ENCODE peak calls at places on chromosomes 6 and 20, in nine cellular contexts. E is pancreas, T is astrocyte of the cerebellum, N is astrocyte of the spinal cord, W is colonic mucosa, K is tibial nerve, F is uterus, C is neural progenitor cell, D is K562. J is an unnamed sample.

GRCh38 chr20:38023181-38024085 is 9.8 kb downstream of the TTI1 start:
- DNase-seq in E (no peak), T (peak), N (peak), W (no peak), K (no peak), F (no peak), C (no peak), D (no peak), J (no peak)

GRCh38 chr6:166570929-166571699 is 15.4 kb downstream of the RAMACL start:
- DNase-seq in E (no peak), T (no peak), N (no peak), W (no peak), K (no peak), F (no peak), C (no peak), D (no peak), J (no peak)

GRCh38 chr20:44041001-44041400 is 126.3 kb downstream of the TOX2 start:
- DNase-seq in E (no peak), T (no peak), N (no peak), W (no peak), K (no peak), F (no peak), C (no peak), D (no peak), J (no peak)

GRCh38 chr6:47276377-47276776 is 33.3 kb downstream of the TNFRSF21 start:
- DNase-seq in E (no peak), T (no peak), N (no peak), W (no peak), K (no peak), F (no peak), C (no peak), D (no peak), J (no peak)

GRCh38 chr6:166353507-166353906 is 11.2 kb upstream of the SFT2D1 start:
- DNase-seq in E (no peak), T (no peak), N (no peak), W (no peak), K (no peak), F (no peak), C (no peak), D (no peak), J (no peak)

GRCh38 chr6:154301086-154301625 is 55.4 kb downstream of the IPCEF1 start:
- DNase-seq in E (no peak), T (no peak), N (no peak), W (no peak), K (no peak), F (no peak), C (no peak), D (no peak), J (no peak)

GRCh38 chr20:59074456-59074855 is 31.9 kb upstream of the PRELID3B start:
- DNase-seq in E (no peak), T (no peak), N (no peak), W (no peak), K (no peak), F (no peak), C (no peak), D (no peak), J (no peak)

GRCh38 chr20:24762371-24762770 is 186.7 kb upstream of the CST7 start:
- DNase-seq in E (no peak), T (no peak), N (no peak), W (no peak), K (no peak), F (no peak), C (no peak), D (no peak), J (no peak)

GRCh38 chr6:5497896-5498578 is 236.7 kb downstream of the FARS2 start:
- DNase-seq in E (no peak), T (peak), N (peak), W (no peak), K (no peak), F (no peak), C (no peak), D (no peak), J (no peak)

GRCh38 chr20:38405132-38405531 is 30.0 kb downstream of the SNHG17 start:
- DNase-seq in E (no peak), T (no peak), N (no peak), W (no peak), K (no peak), F (no peak), C (no peak), D (no peak), J (no peak)

GRCh38 chr6:111228094-111228493 is 140.8 kb downstream of the SLC16A10 start:
- DNase-seq in E (no peak), T (no peak), N (no peak), W (no peak), K (no peak), F (no peak), C (no peak), D (no peak), J (no peak)

GRCh38 chr6:37257320-37257633 is 295 bp upstream of the TBC1D22B start:
- DNase-seq in E (no peak), T (no peak), N (no peak), W (no peak), K (no peak), F (no peak), C (no peak), D (no peak), J (no peak)

GRCh38 chr6:107666084-107666981 is 157.8 kb downstream of the SCML4 start:
- DNase-seq in E (no peak), T (no peak), N (peak), W (no peak), K (no peak), F (no peak), C (no peak), D (no peak), J (peak)

DNA sequence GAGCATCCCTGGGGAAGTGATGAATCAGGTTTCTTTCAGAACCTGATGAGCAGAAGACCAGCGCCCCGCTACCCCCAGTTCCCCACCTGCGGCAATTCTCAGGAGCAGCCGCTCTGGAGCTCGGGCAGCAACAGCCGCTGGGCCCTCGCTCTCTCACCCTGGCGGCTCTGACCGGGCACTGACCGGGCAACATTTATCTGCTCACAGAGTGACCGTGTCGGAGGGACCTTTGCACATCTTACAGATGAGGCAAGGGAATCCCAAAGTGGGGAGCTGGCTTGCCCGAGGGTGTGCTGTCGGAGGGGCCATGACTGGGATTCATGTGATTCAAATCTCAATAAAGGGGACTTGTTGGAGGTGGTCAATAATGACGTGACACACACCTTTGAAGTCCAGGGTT is 26.2 kb upstream of the KCNK16 start:
- DNase-seq in E (no peak), T (no peak), N (no peak), W (no peak), K (no peak), F (no peak), C (no peak), D (no peak), J (no peak)
- TF ChIP-seq CTCF in E (no peak), T (no peak), N (no peak), W (no peak), K (no peak), F (no peak), C (no peak), D (no peak), J (no peak)

DNA sequence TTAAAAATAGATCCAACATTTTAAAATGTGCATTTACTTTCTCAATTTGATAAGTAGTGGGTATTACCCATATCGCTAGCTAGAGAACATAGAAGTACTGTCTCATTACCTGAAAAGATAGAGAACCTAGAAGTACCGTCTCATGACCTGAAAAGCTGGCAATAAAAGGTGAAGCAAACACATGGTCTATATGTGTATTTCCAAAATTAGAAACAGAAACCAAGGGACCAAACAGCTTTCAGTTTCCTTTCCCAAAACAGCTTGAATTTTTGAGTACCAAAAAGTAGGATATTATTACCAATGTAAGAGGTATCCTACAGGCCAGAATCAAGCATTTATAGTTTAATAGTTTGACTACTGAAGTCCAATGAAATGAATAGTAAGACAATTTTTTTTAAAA is 77.3 kb downstream of the KIF13A start:
- DNase-seq in E (no peak), T (no peak), N (no peak), W (no peak), K (no peak), F (no peak), C (no peak), D (no peak), J (no peak)
- TF ChIP-seq CTCF in E (no peak), T (no peak), N (no peak), W (no peak), K (no peak), F (no peak), C (no peak), D (no peak), J (no peak)

DNA sequence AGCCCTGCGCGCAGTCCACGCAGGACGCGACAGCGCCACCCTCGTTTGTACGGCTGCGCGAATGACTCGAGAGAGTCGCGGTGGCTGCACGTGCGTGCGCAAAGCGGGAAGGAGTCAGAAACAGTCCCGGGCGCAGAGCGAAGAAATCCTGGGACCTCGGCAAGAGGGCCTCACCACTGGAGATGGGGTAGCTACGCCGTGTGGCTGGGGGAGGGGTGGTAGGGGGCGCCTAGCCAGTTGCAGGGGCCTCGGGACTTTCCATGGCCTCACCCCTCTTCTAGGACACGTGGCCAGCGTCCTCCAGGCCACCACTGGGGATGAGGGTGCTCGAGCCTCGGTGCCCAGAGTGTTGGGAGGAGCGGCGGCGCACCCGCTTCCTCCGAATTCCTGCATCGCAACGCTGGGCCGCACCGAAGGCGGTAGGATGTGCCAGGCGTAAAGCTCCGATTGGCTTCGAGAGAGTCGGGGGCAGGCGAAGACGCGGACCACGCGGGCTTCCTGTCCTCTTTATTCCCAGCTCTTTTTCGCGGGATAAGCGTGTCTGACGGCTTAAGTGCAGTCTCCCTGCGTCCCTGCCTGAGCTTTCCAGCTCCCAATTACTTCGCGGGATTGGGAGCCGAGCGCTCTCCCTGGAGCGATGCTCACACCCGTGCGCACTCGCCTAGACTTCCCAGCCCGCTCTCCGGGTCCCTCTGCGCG is 38.7 kb downstream of the NCR2 start:
- DNase-seq in E (no peak), T (no peak), N (peak), W (no peak), K (no peak), F (no peak), C (peak), D (no peak), J (no peak)
- TF ChIP-seq CTCF in E (no peak), T (no peak), N (no peak), W (no peak), K (no peak), F (no peak), C (no peak), D (no peak), J (no peak)

GRCh38 chr20:50504231-50504823 is 5.9 kb upstream of the PTPN1 start:
- DNase-seq in E (no peak), T (no peak), N (no peak), W (no peak), K (no peak), F (no peak), C (no peak), D (peak), J (no peak)
- TF ChIP-seq CTCF in E (no peak), T (peak), N (peak), W (no peak), K (no peak), F (no peak), C (peak), D (peak), J (no peak)

GRCh38 chr6:4155848-4156466 is 20.6 kb upstream of the ECI2 start:
- DNase-seq in E (peak), T (peak), N (peak), W (peak), K (peak), F (peak), C (peak), D (peak), J (peak)
- TF ChIP-seq CTCF in E (peak), T (peak), N (peak), W (peak), K (peak), F (peak), C (peak), D (peak), J (no peak)

GRCh38 chr6:138773177-138774091 is at the start of gene CCDC28A:
- DNase-seq in E (peak), T (peak), N (peak), W (peak), K (peak), F (peak), C (peak), D (peak), J (peak)
- TF ChIP-seq CTCF in E (no peak), T (no peak), N (no peak), W (no peak), K (peak), F (no peak), C (no peak), D (no peak), J (no peak)

GRCh38 chr6:152236370-152237097 is 400.6 kb downstream of the SYNE1 start:
- DNase-seq in E (no peak), T (no peak), N (no peak), W (no peak), K (no peak), F (no peak), C (no peak), D (no peak), J (no peak)

GRCh38 chr6:152229330-152229729 is 407.8 kb downstream of the SYNE1 start:
- DNase-seq in E (no peak), T (no peak), N (no peak), W (no peak), K (no peak), F (no peak), C (no peak), D (no peak), J (no peak)

GRCh38 chr6:152233547-152234320 is 403.4 kb downstream of the SYNE1 start:
- DNase-seq in E (no peak), T (no peak), N (no peak), W (no peak), K (no peak), F (no peak), C (no peak), D (no peak), J (no peak)

GRCh38 chr6:152232494-152233151 is 404.5 kb downstream of the SYNE1 start:
- DNase-seq in E (no peak), T (no peak), N (peak), W (no peak), K (peak), F (no peak), C (no peak), D (peak), J (no peak)
- TF ChIP-seq CTCF in E (no peak), T (no peak), N (no peak), W (no peak), K (no peak), F (no peak), C (no peak), D (no peak), J (no peak)

GRCh38 chr6:24940311-24940917 is 4.7 kb upstream of the RIPOR2 start:
- DNase-seq in E (no peak), T (no peak), N (no peak), W (no peak), K (no peak), F (no peak), C (no peak), D (no peak), J (no peak)

GRCh38 chr6:24945046-24945445 is 9.3 kb upstream of the RIPOR2 start:
- DNase-seq in E (no peak), T (no peak), N (no peak), W (no peak), K (no peak), F (no peak), C (no peak), D (no peak), J (no peak)

GRCh38 chr6:24947636-24948035 is 11.9 kb upstream of the RIPOR2 start:
- DNase-seq in E (no peak), T (no peak), N (no peak), W (no peak), K (no peak), F (no peak), C (no peak), D (no peak), J (no peak)

GRCh38 chr6:24949020-24949569 is 13.3 kb upstream of the RIPOR2 start:
- DNase-seq in E (no peak), T (no peak), N (no peak), W (no peak), K (no peak), F (no peak), C (no peak), D (no peak), J (no peak)

GRCh38 chr6:24943774-24944173 is 8.0 kb upstream of the RIPOR2 start:
- DNase-seq in E (no peak), T (no peak), N (no peak), W (no peak), K (no peak), F (no peak), C (peak), D (no peak), J (no peak)
- TF ChIP-seq CTCF in E (no peak), T (no peak), N (no peak), W (no peak), K (no peak), F (no peak), C (no peak), D (no peak), J (no peak)

GRCh38 chr6:12955996-12956395 is 239.4 kb downstream of the PHACTR1 start:
- DNase-seq in E (no peak), T (no peak), N (no peak), W (no peak), K (no peak), F (no peak), C (no peak), D (no peak), J (no peak)

GRCh38 chr6:12961761-12962160 is 245.2 kb downstream of the PHACTR1 start:
- DNase-seq in E (no peak), T (no peak), N (no peak), W (no peak), K (no peak), F (no peak), C (no peak), D (no peak), J (no peak)

GRCh38 chr6:12958052-12958706 is 241.6 kb downstream of the PHACTR1 start:
- DNase-seq in E (no peak), T (no peak), N (peak), W (no peak), K (no peak), F (no peak), C (no peak), D (no peak), J (no peak)

GRCh38 chr6:12956991-12957320 is 240.4 kb downstream of the PHACTR1 start:
- DNase-seq in E (no peak), T (no peak), N (no peak), W (no peak), K (no peak), F (no peak), C (peak), D (no peak), J (no peak)

DNA sequence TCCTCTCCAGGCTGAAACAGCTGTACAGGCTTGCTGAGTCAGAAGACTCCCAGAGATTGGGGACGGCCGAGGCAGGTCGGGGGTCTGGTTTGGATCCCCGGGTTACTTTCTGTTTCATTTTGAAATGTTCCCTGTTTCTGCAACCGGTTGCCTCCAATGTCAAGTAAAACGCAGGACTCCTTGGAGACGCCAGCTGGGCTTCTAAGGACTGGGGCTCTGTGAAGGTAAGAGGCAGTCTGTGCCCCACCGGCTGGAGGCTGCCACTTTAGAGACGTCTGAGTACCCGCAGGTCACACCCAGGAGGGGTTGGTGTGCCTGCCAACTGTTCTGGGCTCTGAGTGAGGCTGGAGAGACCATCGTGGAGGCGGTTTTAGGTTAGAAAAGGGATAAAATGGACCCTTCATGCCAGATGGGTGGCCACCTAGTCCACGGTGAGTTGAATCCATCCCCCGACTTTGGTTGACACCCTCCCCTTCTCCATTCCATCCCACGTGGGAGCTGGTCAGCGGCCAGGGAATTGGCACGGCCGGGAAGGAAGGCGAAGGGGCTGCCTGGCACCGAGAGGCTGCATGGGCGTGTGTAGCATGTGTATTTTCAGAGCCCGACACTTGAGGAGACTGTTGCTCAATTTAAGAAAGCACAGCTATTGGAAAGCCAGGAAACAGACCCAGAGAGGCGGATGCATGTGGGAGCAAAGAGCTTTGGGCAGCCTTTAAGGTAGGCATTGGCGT is 240.9 kb downstream of the PHACTR1 start:
- DNase-seq in E (peak), T (peak), N (peak), W (peak), K (peak), F (peak), C (peak), D (no peak), J (peak)
- TF ChIP-seq CTCF in E (no peak), T (no peak), N (no peak), W (no peak), K (no peak), F (no peak), C (no peak), D (no peak), J (no peak)

GRCh38 chr6:131949909-131950766 is 1.0 kb downstream of the CCN2 start:
- DNase-seq in E (peak), T (peak), N (peak), W (peak), K (peak), F (peak), C (peak), D (no peak), J (peak)
- TF ChIP-seq CTCF in E (peak), T (peak), N (peak), W (no peak), K (peak), F (peak), C (peak), D (no peak), J (no peak)

J was measured in Calu3.